ENCODE peak calls at places on chromosome 7, in eight cellular contexts. W is progenitor cell of endocrine pancreas, M is AG09319, A is fibroblast of mammary gland, P is psoas muscle, D is dorsolateral prefrontal cortex, G is sigmoid colon, R is osteocyte. V is an unnamed sample.

GRCh38 chr7:139441961-139442360 is 41.5 kb downstream of the KLRG2 start:
- DNase-seq in D (no peak), R (no peak), P (no peak), W (no peak), M (no peak), A (no peak), G (no peak), V (no peak)

GRCh38 chr7:97025130-97025499 is 484 bp upstream of the DLX5 start:
- DNase-seq in A (no peak), M (no peak), D (no peak), W (no peak), R (no peak), P (no peak), G (no peak), V (no peak)

GRCh38 chr7:20596653-20597052 is 18.8 kb upstream of the ABCB5 start:
- DNase-seq in R (no peak), D (no peak), W (no peak), P (no peak), M (no peak), A (peak; percentile 91), G (no peak), V (no peak)

GRCh38 chr7:134693256-134693655 is 46.6 kb downstream of the BPGM start:
- DNase-seq in M (peak; percentile 85), W (no peak), A (peak; percentile 97), G (no peak), R (no peak), D (no peak), P (peak; percentile 37), V (no peak)

GRCh38 chr7:129169171-129169643 is 19.2 kb upstream of the SMO start:
- DNase-seq in D (no peak), W (peak; percentile 44), A (peak; percentile 19), R (no peak), M (no peak), P (peak; percentile 45), G (peak; percentile 77), V (no peak)

GRCh38 chr7:102415685-102416225 is 17.6 kb upstream of the ORAI2 start:
- DNase-seq in W (no peak), R (no peak), D (no peak), A (no peak), M (no peak), G (no peak), P (no peak), V (no peak)

GRCh38 chr7:157910446-157910845 is 573.6 kb downstream of the DNAJB6 start:
- DNase-seq in R (no peak), D (no peak), G (no peak), W (no peak), A (no peak), M (no peak), P (no peak), V (no peak)

GRCh38 chr7:80387634-80388033 is 124.2 kb downstream of the GNAT3 start:
- DNase-seq in P (no peak), A (no peak), D (no peak), W (no peak), M (no peak), G (no peak), R (no peak), V (no peak)

GRCh38 chr7:102253076-102253972 is 33.3 kb upstream of the SH2B2 start:
- DNase-seq in A (no peak), R (no peak), M (no peak), D (no peak), W (no peak), P (no peak), G (no peak), V (no peak)

GRCh38 chr7:2112261-2113203 is 120.2 kb downstream of the MAD1L1 start:
- DNase-seq in M (no peak), R (no peak), P (no peak), A (no peak), G (no peak), W (no peak), D (no peak), V (no peak)

GRCh38 chr7:30469303-30469702 is 9.3 kb downstream of the NOD1 start:
- DNase-seq in M (peak; percentile 98), G (peak; percentile 88), W (no peak), P (peak; percentile 79), D (peak; percentile 49), R (peak; percentile 88), A (peak; percentile 100), V (peak; percentile 70)

GRCh38 chr7:147646568-147646967 is 944.0 kb upstream of the C7orf33 start:
- DNase-seq in R (no peak), M (no peak), W (no peak), A (no peak), P (no peak), G (no peak), D (no peak), V (no peak)

GRCh38 chr7:43869898-43870240 is 552 bp upstream of the MRPS24 start:
- DNase-seq in R (no peak), P (peak; percentile 31), D (no peak), G (peak; percentile 85), A (peak; percentile 92), M (peak; percentile 67), W (no peak), V (no peak)

GRCh38 chr7:11193131-11193867 is 219.6 kb downstream of the PHF14 start:
- DNase-seq in W (no peak), R (no peak), A (peak; percentile 60), D (no peak), P (no peak), M (peak; percentile 28), G (no peak), V (no peak)

GRCh38 chr7:12670071-12670729 is 17.2 kb upstream of the ARL4A start:
- DNase-seq in R (no peak), A (peak; percentile 31), M (peak; percentile 64), D (no peak), P (no peak), W (no peak), G (peak; percentile 68), V (no peak)

GRCh38 chr7:12670759-12671545 is 16.5 kb upstream of the ARL4A start:
- DNase-seq in P (no peak), M (no peak), G (no peak), W (no peak), A (no peak), D (no peak), R (no peak), V (no peak)

GRCh38 chr7:12674053-12674452 is 13.4 kb upstream of the ARL4A start:
- DNase-seq in D (no peak), P (no peak), R (no peak), G (no peak), M (no peak), A (no peak), W (no peak), V (no peak)

DNA sequence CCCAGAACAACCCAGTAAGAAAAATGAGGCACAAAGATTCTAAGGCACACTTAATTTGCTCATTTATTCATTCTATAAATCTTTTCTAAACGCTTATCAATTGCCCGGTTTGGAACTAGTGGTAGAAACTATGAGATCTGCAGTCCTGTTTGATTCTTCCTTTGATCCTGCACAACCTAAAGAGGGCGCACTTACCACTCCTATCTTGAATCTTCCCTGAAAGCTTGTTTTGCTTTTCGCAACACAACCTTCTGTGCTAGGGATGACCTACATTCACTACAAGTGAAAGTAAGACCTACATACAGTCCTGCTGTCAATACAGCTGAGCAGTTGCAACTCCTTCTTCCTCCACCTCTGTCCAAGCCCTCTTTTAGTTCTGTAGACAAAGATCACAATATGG is 12.6 kb upstream of the ARL4A start:
- DNase-seq in D (no peak), P (no peak), R (no peak), M (no peak), W (no peak), A (peak; percentile 69), G (no peak), V (no peak)
- TF ChIP-seq CTCF in D (peak; percentile 26), P (peak; percentile 17), R (peak; percentile 34), M (peak; percentile 31), W (peak; percentile 20), A (peak; percentile 60), G (no peak), V (peak; percentile 39)

GRCh38 chr7:143286522-143286890 is 1.6 kb upstream of the CASP2 start:
- DNase-seq in D (no peak), M (no peak), W (no peak), A (no peak), R (no peak), P (no peak), G (no peak), V (no peak)

GRCh38 chr7:143287321-143287934 is 723 bp upstream of the CASP2 start:
- DNase-seq in G (peak; percentile 69), A (no peak), R (no peak), D (no peak), P (no peak), M (no peak), W (no peak), V (no peak)

GRCh38 chr7:143288836-143289235 is 685 bp downstream of the CASP2 start:
- DNase-seq in W (no peak), R (no peak), P (no peak), G (no peak), M (no peak), A (peak; percentile 28), D (no peak), V (no peak)

GRCh38 chr7:143289421-143289820 is 1.3 kb downstream of the CASP2 start:
- DNase-seq in P (no peak), W (no peak), G (no peak), A (peak; percentile 52), R (no peak), M (no peak), D (no peak), V (no peak)

DNA sequence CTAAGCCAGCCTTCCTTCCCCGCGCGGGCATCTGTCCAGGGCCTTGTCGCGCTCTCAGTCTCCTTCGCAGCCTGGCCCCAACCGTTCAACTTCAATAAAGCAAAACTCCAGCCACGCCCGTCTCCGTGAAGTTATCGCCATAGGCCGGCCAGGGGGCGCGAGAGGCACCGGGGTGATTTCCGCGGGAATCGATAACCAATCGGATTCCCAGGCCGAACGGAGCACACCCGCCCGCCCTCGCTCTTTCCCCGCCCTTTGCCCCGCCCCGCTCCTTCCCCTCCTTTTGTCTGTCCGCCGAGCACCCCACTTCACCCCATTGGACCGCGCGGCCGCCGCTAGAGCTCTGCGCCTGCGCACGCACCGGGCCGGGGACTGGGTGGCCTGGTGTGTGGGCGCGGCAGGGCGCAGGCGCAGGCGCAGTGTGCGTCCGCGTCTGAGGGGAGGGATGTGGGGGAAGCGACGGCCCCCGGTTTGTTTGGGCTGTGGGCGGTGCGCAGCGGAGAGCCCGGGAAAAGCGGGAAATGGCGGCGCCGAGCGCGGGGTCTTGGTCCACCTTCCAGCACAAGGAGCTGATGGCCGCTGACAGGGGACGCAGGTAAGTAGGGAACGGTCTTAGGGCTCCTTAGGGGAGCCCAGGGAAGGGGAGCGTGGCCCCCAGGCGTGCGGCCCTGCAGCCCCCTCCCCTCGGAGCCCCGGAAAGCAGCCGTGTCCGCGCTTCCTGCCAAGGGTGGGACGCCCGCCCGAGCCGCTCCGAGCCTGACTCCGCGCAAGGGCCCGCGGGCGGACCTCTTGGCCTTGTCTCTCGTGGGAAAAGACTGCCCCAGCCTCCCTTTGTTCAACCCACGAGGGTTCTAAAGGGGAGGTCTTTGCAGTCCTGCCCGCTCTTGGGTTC is at the start of gene CASP2:
- DNase-seq in D (peak; percentile 96), R (peak; percentile 99), P (peak; percentile 99), G (peak; percentile 99), W (peak; percentile 98), M (peak; percentile 94), A (peak; percentile 94), V (peak; percentile 99)
- TF ChIP-seq CTCF in D (peak; percentile 70), R (peak; percentile 51), P (peak; percentile 38), G (no peak), W (peak; percentile 47), M (peak; percentile 41), A (peak; percentile 17), V (peak; percentile 39)

GRCh38 chr7:150388709-150389531 is 9.8 kb downstream of the ZNF775 start:
- DNase-seq in P (peak; percentile 83), A (peak; percentile 34), R (no peak), W (no peak), G (peak; percentile 95), M (no peak), D (peak; percentile 83), V (no peak)
- TF ChIP-seq CTCF in P (peak; percentile 91), A (peak; percentile 19), R (peak; percentile 12), W (peak; percentile 53), G (peak; percentile 92), M (peak; percentile 61), D (peak; percentile 97), V (peak; percentile 66)

GRCh38 chr7:23938937-23939552 is 229.0 kb downstream of the STK31 start:
- DNase-seq in P (no peak), R (no peak), A (peak; percentile 1), W (peak; percentile 18), D (no peak), M (no peak), G (no peak), V (no peak)
- TF ChIP-seq CTCF in P (no peak), R (peak; percentile 54), A (peak; percentile 16), W (peak; percentile 73), D (no peak), M (peak; percentile 35), G (no peak), V (peak; percentile 72)